ENCODE peak calls at places on chromosomes 5 and 9, in six cellular contexts. D, F, I, X, N and G are unnamed samples.

GRCh38 chr5:107157811-107158210 is 512.9 kb downstream of the EFNA5 start:
- DNase-seq in F (no peak), I (no peak), N (no peak), D (no peak), X (no peak), G (no peak)

GRCh38 chr9:95726756-95727155 is 148.7 kb upstream of the ERCC6L2 start:
- DNase-seq in X (no peak), F (no peak), I (no peak), D (no peak), N (no peak), G (peak)

GRCh38 chr5:43646997-43647396 is 44.0 kb downstream of the NNT start:
- DNase-seq in D (no peak), I (no peak), F (no peak), N (no peak), X (no peak), G (no peak)

GRCh38 chr5:152274206-152274605 is 130.9 kb downstream of the NMUR2 start:
- DNase-seq in I (no peak), X (no peak), D (no peak), N (no peak), F (no peak), G (no peak)

GRCh38 chr9:12813533-12813932 is 38.7 kb downstream of the LURAP1L start:
- DNase-seq in F (no peak), N (no peak), I (no peak), X (no peak), D (no peak), G (no peak)

GRCh38 chr5:141355641-141356040 is 820 bp downstream of the PCDHGA4 start:
- DNase-seq in F (no peak), I (no peak), N (no peak), D (no peak), X (no peak), G (no peak)

GRCh38 chr5:144230806-144231205 is 60.1 kb downstream of the KCTD16 start:
- DNase-seq in F (no peak), D (no peak), I (no peak), N (no peak), X (no peak), G (no peak)

GRCh38 chr9:128565578-128565977 is 13.2 kb downstream of the SPTAN1 start:
- DNase-seq in N (no peak), X (no peak), F (no peak), I (no peak), D (no peak), G (no peak)

GRCh38 chr9:125993423-125993935 is 246.3 kb downstream of the PBX3 start:
- DNase-seq in F (no peak), N (no peak), D (no peak), X (peak), I (no peak), G (no peak)

GRCh38 chr5:135553688-135554462 is 18.1 kb upstream of the NEUROG1 start:
- DNase-seq in N (no peak), I (no peak), F (no peak), D (no peak), X (peak), G (no peak)

GRCh38 chr9:136520053-136520540 is 25.8 kb downstream of the NOTCH1 start:
- DNase-seq in I (no peak), N (no peak), D (no peak), F (no peak), X (no peak), G (no peak)

GRCh38 chr9:129752915-129753724 is at the start of gene PTGES:
- DNase-seq in D (peak), X (peak), F (peak), N (peak), I (peak), G (peak)

GRCh38 chr5:96789794-96790193 is 18.0 kb downstream of the ERAP1 start:
- DNase-seq in F (no peak), N (no peak), X (no peak), I (no peak), D (no peak), G (no peak)

GRCh38 chr5:160030631-160031377 is 21.9 kb downstream of the TTC1 start:
- DNase-seq in N (no peak), I (no peak), D (no peak), F (no peak), X (no peak), G (no peak)

GRCh38 chr9:136944094-136944518 is 432 bp downstream of the FBXW5 start:
- DNase-seq in D (no peak), N (no peak), X (no peak), F (no peak), I (no peak), G (peak)

GRCh38 chr5:133685402-133686018 is 73.2 kb upstream of the FSTL4 start:
- DNase-seq in X (peak), N (peak), F (no peak), I (no peak), D (no peak), G (no peak)

GRCh38 chr9:114250235-114250568 is 72.7 kb upstream of the ORM1 start:
- DNase-seq in N (peak), F (peak), D (peak), I (peak), X (no peak), G (no peak)

GRCh38 chr5:133926960-133927615 is 41.3 kb downstream of the C5orf15 start:
- DNase-seq in X (no peak), F (no peak), D (peak), N (no peak), I (no peak), G (no peak)

GRCh38 chr5:177225798-177226197 is 77.7 kb downstream of the RAB24 start:
- DNase-seq in I (no peak), N (no peak), X (no peak), D (no peak), F (no peak), G (no peak)

GRCh38 chr9:100281676-100282387 is 70.9 kb downstream of the TEX10 start:
- DNase-seq in F (no peak), I (no peak), X (no peak), N (no peak), D (no peak), G (peak)

GRCh38 chr5:1322036-1322903 is 22.6 kb downstream of the CLPTM1L start:
- DNase-seq in I (no peak), X (peak), F (no peak), N (peak), D (no peak), G (no peak)

GRCh38 chr5:148734518-148734917 is 80.2 kb upstream of the HTR4 start:
- DNase-seq in X (no peak), N (no peak), I (no peak), F (no peak), D (no peak), G (no peak)

GRCh38 chr9:134987376-134987775 is 69.7 kb upstream of the FCN1 start:
- DNase-seq in I (no peak), N (peak), F (no peak), D (no peak), X (no peak), G (no peak)

GRCh38 chr9:109264865-109265532 is 55.9 kb downstream of the EPB41L4B start:
- DNase-seq in X (no peak), N (peak), D (no peak), F (no peak), I (peak), G (no peak)

GRCh38 chr5:172646716-172647285 is 5.7 kb downstream of the NEURL1B start:
- DNase-seq in N (no peak), F (no peak), X (peak), I (no peak), D (peak), G (no peak)

GRCh38 chr9:81370650-81371049 is 318.7 kb downstream of the TLE1 start:
- DNase-seq in X (no peak), I (no peak), F (no peak), N (no peak), D (no peak), G (no peak)

GRCh38 chr5:38576442-38576841 is 20.0 kb upstream of the LIFR start:
- DNase-seq in D (no peak), X (no peak), F (no peak), I (peak), N (no peak), G (no peak)

GRCh38 chr9:99637640-99638039 is 184.0 kb upstream of the NR4A3 start:
- DNase-seq in I (no peak), F (no peak), X (no peak), N (no peak), D (no peak), G (no peak)

GRCh38 chr5:140632366-140633080 is 452 bp downstream of the CD14 start:
- DNase-seq in I (peak), D (peak), X (peak), F (peak), N (peak), G (peak)

GRCh38 chr5:173435543-173435942 is 107.3 kb upstream of the STC2 start:
- DNase-seq in X (no peak), N (no peak), F (no peak), D (no peak), I (no peak), G (no peak)

GRCh38 chr9:214488-215448 is at the start of gene DOCK8:
- DNase-seq in D (no peak), X (peak), N (peak), F (peak), I (peak), G (peak)

GRCh38 chr5:63055421-63055820 is 476.8 kb downstream of the LRRC70 start:
- DNase-seq in N (no peak), X (no peak), F (no peak), D (no peak), I (peak), G (no peak)

GRCh38 chr9:96524045-96524444 is 74.1 kb downstream of the HABP4 start:
- DNase-seq in I (peak), F (no peak), N (no peak), X (no peak), D (no peak), G (no peak)

GRCh38 chr5:175285263-175285662 is 158.7 kb downstream of the DRD1 start:
- DNase-seq in X (no peak), I (no peak), D (no peak), N (no peak), F (no peak), G (no peak)

GRCh38 chr9:89497978-89498844 is at the start of gene SEMA4D:
- DNase-seq in N (peak), D (peak), F (peak), X (peak), I (peak), G (peak)
- TF ChIP-seq POLR2A in N (no peak), D (peak), F (no peak), X (no peak), I (no peak), G (no peak)

DNA sequence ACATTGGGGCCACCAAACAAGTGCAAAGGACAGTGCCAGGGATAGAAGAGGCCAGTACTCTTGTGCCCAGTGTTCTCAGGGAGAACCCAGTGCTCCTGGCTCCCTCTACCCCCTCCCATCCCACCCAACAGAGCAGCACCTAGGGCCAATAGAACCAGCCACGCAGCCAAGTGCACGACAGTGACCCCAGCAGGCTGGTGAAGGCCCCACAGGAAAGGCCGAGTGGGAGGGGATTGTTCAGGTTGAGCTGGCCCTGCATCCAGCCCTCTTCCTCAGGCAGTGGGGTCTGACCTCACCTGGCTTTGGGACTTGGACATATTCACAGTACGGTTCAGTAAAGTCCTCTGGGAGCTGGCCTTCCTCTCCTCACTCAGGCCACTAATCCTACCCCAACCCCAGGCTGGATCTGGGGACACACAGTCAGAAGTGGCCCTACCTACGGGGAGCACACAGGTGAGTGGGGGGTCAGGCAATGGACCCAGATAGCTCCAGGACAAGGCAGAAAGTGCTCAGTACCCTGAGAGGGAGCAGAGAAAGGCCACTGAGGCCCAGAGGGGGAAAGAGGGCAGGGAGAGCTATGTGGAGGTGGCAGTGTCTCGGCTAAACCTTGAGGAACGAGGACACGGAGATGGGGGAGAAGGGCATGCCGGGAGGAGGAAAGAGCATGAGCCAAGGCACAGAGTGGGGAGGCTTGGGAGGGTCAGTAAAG is 25.4 kb downstream of the POLR1E start:
- DNase-seq in I (peak), D (no peak), N (no peak), F (no peak), X (no peak), G (peak)
- TF ChIP-seq POLR2A in I (no peak), D (no peak), N (no peak), F (no peak), X (no peak), G (no peak)

GRCh38 chr9:88852794-88853193 is 138.5 kb upstream of the S1PR3 start:
- DNase-seq in F (no peak), D (no peak), N (no peak), I (peak), X (no peak), G (no peak)
- TF ChIP-seq POLR2A in F (no peak), D (no peak), N (no peak), I (no peak), X (no peak), G (no peak)

GRCh38 chr5:36724429-36725332 is 118.3 kb downstream of the SLC1A3 start:
- DNase-seq in I (no peak), X (peak), F (no peak), N (peak), D (no peak), G (peak)
- TF ChIP-seq POLR2A in I (no peak), X (no peak), F (no peak), N (no peak), D (no peak), G (peak)

GRCh38 chr5:137822158-137822764 is 45.4 kb upstream of the MYOT start:
- DNase-seq in F (no peak), N (no peak), D (peak), I (peak), X (no peak), G (peak)

GRCh38 chr5:137819768-137820167 is 47.9 kb upstream of the MYOT start:
- DNase-seq in N (no peak), F (no peak), D (no peak), X (no peak), I (no peak), G (no peak)

GRCh38 chr5:137825165-137825564 is 42.5 kb upstream of the MYOT start:
- DNase-seq in I (no peak), N (no peak), X (no peak), F (no peak), D (no peak), G (no peak)

GRCh38 chr5:137826067-137826466 is 41.6 kb upstream of the MYOT start:
- DNase-seq in N (no peak), X (no peak), D (no peak), F (no peak), I (no peak), G (no peak)

GRCh38 chr5:137822983-137823382 is 44.7 kb upstream of the MYOT start:
- DNase-seq in I (no peak), N (no peak), D (no peak), X (no peak), F (no peak), G (no peak)
- TF ChIP-seq POLR2A in I (no peak), N (no peak), D (no peak), X (no peak), F (no peak), G (no peak)

GRCh38 chr9:35561468-35562261 is 43.4 kb upstream of the TESK1 start:
- DNase-seq in I (no peak), X (no peak), F (no peak), D (no peak), N (no peak), G (no peak)

GRCh38 chr9:35566417-35566816 is 38.6 kb upstream of the TESK1 start:
- DNase-seq in N (no peak), X (no peak), I (no peak), F (no peak), D (no peak), G (no peak)

GRCh38 chr9:35564658-35565061 is 40.4 kb upstream of the TESK1 start:
- DNase-seq in N (peak), X (no peak), F (no peak), I (no peak), D (peak), G (no peak)

GRCh38 chr9:35562895-35563746 is 41.9 kb upstream of the TESK1 start:
- DNase-seq in F (no peak), D (no peak), I (no peak), N (no peak), X (no peak), G (no peak)

GRCh38 chr9:35563791-35564197 is 41.3 kb upstream of the TESK1 start:
- DNase-seq in I (peak), F (peak), X (no peak), D (peak), N (peak), G (no peak)
- TF ChIP-seq POLR2A in I (no peak), F (no peak), X (no peak), D (no peak), N (no peak), G (no peak)

GRCh38 chr5:180304431-180305375 is 12.8 kb upstream of the MAPK9 start:
- DNase-seq in X (no peak), F (no peak), I (no peak), N (no peak), D (no peak), G (no peak)

GRCh38 chr5:180304016-180304292 is 12.1 kb upstream of the MAPK9 start:
- DNase-seq in I (no peak), F (no peak), N (no peak), X (no peak), D (no peak), G (no peak)

GRCh38 chr5:180305481-180305880 is 13.6 kb upstream of the MAPK9 start:
- DNase-seq in D (no peak), I (no peak), N (no peak), F (no peak), X (no peak), G (no peak)

GRCh38 chr5:180302256-180302655 is 10.4 kb upstream of the MAPK9 start:
- DNase-seq in F (no peak), X (no peak), N (no peak), I (no peak), D (no peak), G (no peak)

GRCh38 chr5:180303226-180304015 is 11.5 kb upstream of the MAPK9 start:
- DNase-seq in N (no peak), D (no peak), I (no peak), F (no peak), X (no peak), G (no peak)
- TF ChIP-seq POLR2A in N (no peak), D (no peak), I (no peak), F (no peak), X (no peak), G (no peak)

DNA sequence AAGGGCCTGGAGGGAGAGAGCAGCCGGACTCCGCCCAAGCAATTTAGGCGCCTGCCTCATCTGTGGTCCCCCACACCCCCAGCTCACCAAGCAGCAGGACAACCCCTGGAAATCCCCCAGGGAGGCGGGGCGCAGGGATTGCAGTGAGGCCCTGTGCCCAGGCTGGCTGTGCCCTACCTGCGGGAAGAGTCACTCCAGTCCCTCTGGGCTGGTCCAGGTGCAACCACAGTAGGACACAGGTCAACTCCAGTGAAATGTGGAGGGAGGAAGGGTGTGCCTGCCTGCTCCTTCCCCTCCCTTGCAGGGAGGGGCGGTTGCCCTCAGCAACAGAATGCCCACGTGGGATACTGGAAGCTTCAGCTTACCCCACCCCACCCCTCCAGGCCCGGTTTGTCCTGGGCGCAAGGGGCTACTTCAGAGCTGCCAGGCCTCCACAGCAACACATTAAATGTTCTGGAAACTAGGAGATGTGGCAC is 22.7 kb downstream of the ABO start:
- DNase-seq in I (peak), F (no peak), N (peak), X (no peak), D (peak), G (no peak)
- TF ChIP-seq POLR2A in I (no peak), F (no peak), N (no peak), X (no peak), D (no peak), G (no peak)